ENCODE peak calls at places on chromosomes 11 and 22, in four cellular contexts. U is suprapubic skin, T is lower lobe of right lung, G is spleen. A is an unnamed sample. For H3K9me3 and H3K4me1, the result is how much of the 10 kb centered on the place peaks cover.

GRCh38 chr11:101775033-101775432 is 139.8 kb upstream of the CEP126 start:
- DNase-seq in U (no peak), G (no peak), T (no peak), A (no peak)

GRCh38 chr11:62497132-62497915 is 49.3 kb downstream of the AHNAK start:
- DNase-seq in T (no peak), G (no peak), U (no peak), A (no peak)

GRCh38 chr11:128848815-128849455 is 18.2 kb downstream of the KCNJ1 start:
- DNase-seq in G (peak), T (peak), U (no peak), A (no peak)

GRCh38 chr11:61345954-61346814 is 13.2 kb downstream of the TKFC start:
- DNase-seq in G (peak), T (no peak), U (no peak), A (no peak)

GRCh38 chr11:77171885-77172665 is 44.0 kb downstream of the MYO7A start:
- DNase-seq in T (peak), G (no peak), U (no peak), A (no peak)

GRCh38 chr22:46951973-46952372 is 189.5 kb downstream of the TBC1D22A start:
- DNase-seq in G (no peak), T (no peak), U (peak), A (no peak)

GRCh38 chr22:21105294-21105693 is 59.5 kb downstream of the LRRC74B start:
- DNase-seq in T (no peak), G (no peak), U (no peak), A (no peak)

GRCh38 chr11:45922425-45923082 is at the start of gene LARGE2:
- DNase-seq in U (no peak), T (peak), G (peak), A (peak)

GRCh38 chr22:45262931-45263789 is 21.6 kb upstream of the UPK3A start:
- DNase-seq in G (peak), U (no peak), T (peak), A (no peak)

GRCh38 chr22:26276530-26277200 is 107.4 kb downstream of the SEZ6L start:
- DNase-seq in G (no peak), U (no peak), T (no peak), A (no peak)

GRCh38 chr11:35742707-35743454 is 80.3 kb downstream of the TRIM44 start:
- DNase-seq in U (no peak), T (no peak), G (no peak), A (no peak)

GRCh38 chr11:58024601-58025091 is 965 bp downstream of the OR9Q1 start:
- DNase-seq in G (no peak), T (peak), U (peak), A (no peak)

GRCh38 chr11:135069884-135070283 is 657.8 kb upstream of the B3GAT1 start:
- DNase-seq in T (no peak), U (no peak), G (no peak), A (peak)

GRCh38 chr11:7278314-7278917 is 26.7 kb downstream of the SYT9 start:
- DNase-seq in T (no peak), G (no peak), U (no peak), A (no peak)

GRCh38 chr11:46504817-46505613 is 88.8 kb downstream of the AMBRA1 start:
- DNase-seq in G (no peak), U (no peak), T (no peak), A (no peak)

GRCh38 chr11:6475936-6476335 is 2.2 kb upstream of the TRIM3 start:
- DNase-seq in U (no peak), T (no peak), G (no peak), A (no peak)

GRCh38 chr11:45929486-45930030 is 7.1 kb downstream of the LARGE2 start:
- DNase-seq in U (peak), G (peak), T (no peak), A (no peak)

GRCh38 chr11:128194226-128194625 is 393.1 kb downstream of the ETS1 start:
- DNase-seq in U (no peak), T (no peak), G (no peak), A (no peak)

GRCh38 chr11:38680746-38681145 is 2082.7 kb upstream of the RAG2 start:
- DNase-seq in T (no peak), G (no peak), U (no peak), A (no peak)

GRCh38 chr11:130773436-130773835 is 142.8 kb downstream of the SNX19 start:
- DNase-seq in T (no peak), G (no peak), U (no peak), A (no peak)

GRCh38 chr11:119368121-119369034 is 13.1 kb downstream of the USP2 start:
- DNase-seq in T (no peak), U (peak), G (peak), A (peak)

GRCh38 chr11:89220684-89221339 is 43.1 kb downstream of the TYR start:
- DNase-seq in U (no peak), G (no peak), T (no peak), A (no peak)

GRCh38 chr11:35260342-35260985 is 121.5 kb downstream of the CD44 start:
- DNase-seq in G (no peak), T (no peak), U (no peak), A (no peak)

GRCh38 chr11:31764186-31764730 is 46.9 kb downstream of the PAX6 start:
- DNase-seq in G (no peak), T (no peak), U (no peak), A (no peak)
- H3K9me3 ChIP-seq in G (under half), T (under half), U (under half), A (under half)

GRCh38 chr22:43018615-43019014 is 3.7 kb upstream of the PACSIN2 start:
- DNase-seq in T (no peak), U (no peak), G (no peak), A (no peak)

GRCh38 chr22:43015677-43016042 is 711 bp upstream of the PACSIN2 start:
- DNase-seq in G (no peak), U (no peak), T (no peak), A (no peak)

GRCh38 chr22:43014876-43015676 is at the start of gene PACSIN2:
- DNase-seq in G (peak), T (peak), U (peak), A (peak)

GRCh38 chr22:43014062-43014875 is 680 bp downstream of the PACSIN2 start:
- DNase-seq in T (peak), U (peak), G (peak), A (no peak)

GRCh38 chr22:43017525-43018290 is 2.8 kb upstream of the PACSIN2 start:
- DNase-seq in U (no peak), G (no peak), T (peak), A (no peak)
- H3K4me1 ChIP-seq in U (under half), G (under half), T (under half), A (under half)

GRCh38 chr11:75536786-75537629 is 11.3 kb upstream of the GDPD5 start:
- DNase-seq in G (no peak), U (no peak), T (no peak), A (no peak)
- TF ChIP-seq CTCF in G (no peak), U (no peak), T (no peak), A (no peak)

DNA sequence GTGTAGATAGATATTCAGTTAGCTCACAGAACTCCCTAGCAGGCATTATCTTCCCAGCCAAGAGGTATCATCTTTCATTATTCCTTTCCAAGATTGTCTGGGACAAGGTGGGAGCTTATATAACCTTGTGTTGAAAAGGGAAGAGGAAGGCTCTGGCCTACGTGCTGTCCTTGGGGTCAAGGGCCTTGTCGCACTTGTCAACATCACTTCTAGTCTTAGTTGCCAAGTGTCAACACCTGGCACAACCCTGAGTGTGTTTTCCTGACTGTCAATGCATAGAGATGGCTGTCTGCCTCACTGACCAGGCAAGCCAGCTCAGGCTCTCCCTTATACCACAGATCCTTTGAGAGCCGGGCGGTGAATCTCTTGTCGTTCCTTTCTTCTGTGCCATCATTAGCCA is 331.9 kb downstream of the CNTN5 start:
- DNase-seq in T (no peak), G (no peak), U (no peak), A (no peak)
- H3K9me3 ChIP-seq in T (under half), G (under half), U (under half), A (under half)

DNA sequence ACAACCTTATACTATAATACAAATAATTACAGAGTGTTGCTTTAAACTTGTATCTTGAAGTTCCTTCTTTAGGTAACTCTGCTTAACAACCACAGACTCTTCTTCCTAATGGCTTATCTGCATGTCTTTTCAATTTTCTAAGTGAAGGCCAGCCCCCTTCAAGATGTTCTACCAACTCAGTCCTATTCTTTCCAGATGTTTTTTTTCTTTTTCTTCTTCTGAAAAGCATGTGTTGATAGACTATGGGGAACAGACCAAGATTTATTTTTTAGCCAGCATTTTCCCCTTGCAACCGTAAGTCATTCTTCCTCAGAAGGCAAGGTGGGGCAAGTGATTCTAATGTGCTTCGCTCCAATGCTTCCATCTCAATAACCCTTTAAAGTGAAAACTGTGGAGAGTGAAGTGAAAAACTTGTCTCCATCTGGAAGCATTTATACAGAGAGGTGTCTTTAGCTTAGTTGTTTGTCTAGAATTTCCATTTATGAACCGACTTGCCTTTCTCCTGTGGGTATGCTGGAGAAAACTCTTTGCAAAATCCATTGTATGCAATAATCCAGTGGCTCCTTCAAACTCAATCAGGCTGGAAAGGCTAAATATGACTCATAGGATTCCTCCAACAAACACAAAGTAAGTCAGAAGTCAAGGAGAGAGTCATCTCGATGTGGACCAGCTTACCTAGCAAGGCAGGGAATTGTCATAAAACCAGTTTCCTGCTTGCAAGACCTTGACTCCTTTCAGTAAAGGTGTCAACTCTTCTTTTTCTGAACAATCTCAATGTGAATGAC is 83.8 kb downstream of the MAML2 start:
- DNase-seq in T (no peak), U (no peak), G (no peak), A (no peak)
- H3K4me1 ChIP-seq in T (half or more), U (half or more), G (half or more), A (half or more)

GRCh38 chr22:41576877-41577276 is 12.8 kb downstream of the PMM1 start:
- DNase-seq in G (no peak), U (no peak), T (no peak), A (no peak)
- TF ChIP-seq CTCF in G (no peak), U (no peak), T (peak), A (peak)

A was measured in RWPE2.